ENCODE peak calls at places on chromosomes 2 and 18, in four cellular contexts. Q is tibial nerve, M is A549, X is stomach. K is an unnamed sample. For H3K4me1, the result is how much of the 10 kb centered on the place peaks cover.

GRCh38 chr2:234595829-234596228 is 98.9 kb upstream of the ARL4C start:
- DNase-seq in M (no peak), Q (no peak), X (no peak), K (no peak)

GRCh38 chr2:200702646-200703118 is 109.0 kb upstream of the BZW1 start:
- DNase-seq in M (no peak), X (no peak), Q (no peak), K (no peak)

GRCh38 chr18:48619016-48619415 is 80.2 kb downstream of the CTIF start:
- DNase-seq in M (no peak), Q (no peak), X (no peak), K (no peak)

GRCh38 chr2:105797298-105797819 is 52.6 kb downstream of the NCK2 start:
- DNase-seq in X (no peak), Q (no peak), M (no peak), K (no peak)

GRCh38 chr2:133393881-133394280 is 174.4 kb downstream of the NCKAP5 start:
- DNase-seq in M (no peak), Q (no peak), X (no peak), K (no peak)

GRCh38 chr2:118882693-118883336 is 35.4 kb upstream of the EN1 start:
- DNase-seq in Q (no peak), M (peak), X (peak), K (peak)

GRCh38 chr2:164287041-164287440 is 334.2 kb downstream of the GRB14 start:
- DNase-seq in Q (no peak), X (no peak), M (no peak), K (no peak)

GRCh38 chr18:56973487-56973886 is 173.4 kb upstream of the BOD1L2 start:
- DNase-seq in M (no peak), Q (no peak), X (no peak), K (no peak)

GRCh38 chr2:30354621-30355020 is 92.4 kb upstream of the LCLAT1 start:
- DNase-seq in Q (no peak), M (no peak), X (no peak), K (no peak)

GRCh38 chr2:162435157-162435556 is 91.2 kb downstream of the GCA start:
- DNase-seq in X (no peak), M (no peak), Q (no peak), K (no peak)

GRCh38 chr18:54119524-54120019 is 104.9 kb downstream of the MBD2 start:
- DNase-seq in X (no peak), M (peak), Q (no peak), K (no peak)

GRCh38 chr18:71398530-71398929 is 1109.7 kb downstream of the SOCS6 start:
- DNase-seq in X (no peak), M (peak), Q (no peak), K (no peak)

GRCh38 chr2:167817908-167818307 is 429.5 kb downstream of the STK39 start:
- DNase-seq in Q (no peak), X (no peak), M (no peak), K (no peak)

GRCh38 chr2:167818521-167818920 is 428.9 kb downstream of the STK39 start:
- DNase-seq in X (no peak), M (no peak), Q (no peak), K (no peak)

GRCh38 chr2:167814881-167815718 is 432.3 kb downstream of the STK39 start:
- DNase-seq in X (no peak), Q (no peak), M (no peak), K (no peak)

GRCh38 chr2:167817422-167817821 is 430.0 kb downstream of the STK39 start:
- DNase-seq in Q (no peak), X (no peak), M (no peak), K (no peak)

GRCh38 chr2:167816897-167817296 is 430.5 kb downstream of the STK39 start:
- DNase-seq in M (no peak), Q (no peak), X (no peak), K (no peak)
- TF ChIP-seq CTCF in M (no peak), Q (no peak), X (no peak), K (no peak)

GRCh38 chr2:217911283-217911965 is 91.4 kb downstream of the TNS1 start:
- DNase-seq in Q (no peak), M (no peak), X (no peak), K (no peak)
- H3K4me1 ChIP-seq in Q (half or more), M (under half), X (half or more), K (half or more)

GRCh38 chr2:64260817-64261216 is 116.6 kb upstream of the PELI1 start:
- DNase-seq in M (no peak), X (peak), Q (peak), K (peak)
- TF ChIP-seq POLR2A in M (no peak), X (no peak), Q (no peak), K (no peak)

DNA sequence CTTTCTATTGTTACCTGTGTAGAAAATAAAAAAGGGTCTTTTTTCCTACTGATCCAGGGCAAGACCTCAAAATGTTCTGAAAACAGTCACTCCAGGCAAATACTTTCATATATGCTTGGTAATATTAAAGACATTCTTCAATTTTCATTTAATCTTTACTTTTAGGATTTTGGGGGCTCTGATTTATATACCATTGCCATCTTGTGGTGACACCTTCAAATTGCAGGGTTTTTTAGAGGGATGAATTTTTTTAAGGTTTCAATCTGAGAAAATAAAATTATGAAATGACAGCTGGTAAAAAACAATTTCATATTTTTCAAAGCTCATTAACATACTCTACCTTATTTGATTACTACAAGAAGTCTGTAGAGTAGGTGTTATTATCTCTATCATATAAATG is 26.8 kb downstream of the MAPK4 start:
- DNase-seq in Q (no peak), M (no peak), X (no peak), K (no peak)
- TF ChIP-seq CTCF in Q (no peak), M (no peak), X (no peak), K (no peak)

GRCh38 chr2:98608962-98609604 is 694 bp downstream of the UNC50 start:
- DNase-seq in X (no peak), M (peak), Q (no peak), K (no peak)
- H3K4me1 ChIP-seq in X (under half), M (under half), Q (half or more), K (under half)

GRCh38 chr2:20618886-20619521 is 31.9 kb downstream of the HS1BP3 start:
- DNase-seq in M (no peak), X (peak), Q (peak), K (no peak)

GRCh38 chr2:20617081-20617575 is 33.8 kb downstream of the HS1BP3 start:
- DNase-seq in M (no peak), X (peak), Q (peak), K (peak)

GRCh38 chr2:20616341-20616871 is 34.5 kb downstream of the HS1BP3 start:
- DNase-seq in Q (no peak), X (peak), M (no peak), K (no peak)

GRCh38 chr2:20618468-20618885 is 32.4 kb downstream of the HS1BP3 start:
- DNase-seq in Q (peak), X (peak), M (no peak), K (peak)

DNA sequence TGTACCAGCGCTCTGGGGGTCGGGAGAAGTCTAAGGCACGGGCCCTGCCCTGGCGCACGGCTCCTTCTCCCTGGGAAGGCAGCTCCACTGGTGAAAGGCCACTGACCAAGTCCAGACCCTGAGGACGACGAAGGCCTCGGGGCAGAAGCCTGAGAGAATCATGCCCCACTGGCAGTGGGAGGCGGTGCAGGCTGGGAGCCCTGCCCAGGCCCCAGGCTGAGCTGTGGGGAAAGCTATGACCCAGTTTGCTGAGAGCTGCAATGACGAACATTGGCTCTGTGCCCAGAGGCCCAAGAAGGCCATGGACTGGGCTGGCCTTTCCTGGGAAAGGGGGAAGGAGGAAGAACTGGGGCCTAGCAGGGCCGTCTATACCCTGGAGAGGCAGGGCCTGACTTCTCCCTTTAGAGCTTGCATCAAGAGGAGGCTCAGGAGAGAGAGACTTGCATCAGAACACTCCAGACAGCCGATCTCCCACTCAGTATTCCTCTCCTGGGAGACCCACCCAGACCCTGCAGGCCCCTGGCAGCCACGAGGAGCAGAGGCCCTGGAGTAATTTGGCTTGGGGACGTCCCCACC is 32.9 kb downstream of the HS1BP3 start:
- DNase-seq in M (peak), X (peak), Q (peak), K (peak)
- TF ChIP-seq POLR2A in M (peak), X (no peak), Q (peak), K (peak)